ENCODE peak calls at places on chromosomes 2 and 18, in nine cellular contexts. One of them, this sample, is unnamed.

GRCh38 chr18:65235966-65236634 is 514.7 kb upstream of the CDH7 start:
- DNase-seq in NCI-H1092 treated with DMSO at 0.1 percent for 48 hours: peak
- DNase-seq in skeletal muscle cell: peak
- DNase-seq in ELF-1: no peak
- DNase-seq in CD8-positive, alpha-beta memory T cell: no peak
- DNase-seq in stimulated activated CD4-positive, alpha-beta T cell treated with anti-CD3 and anti-CD28 coated beads, Interleukin-4, amount 100 ng/mL, for 4 hours: no peak
- DNase-seq in occipital lobe: no peak
- DNase-seq in body of pancreas: no peak
- DNase-seq in foreskin fibroblast: peak
- DNase-seq in this sample: no peak

GRCh38 chr2:3104261-3104660 is 273.4 kb downstream of the EIPR1 start:
- DNase-seq in stimulated activated CD4-positive, alpha-beta T cell treated with anti-CD3 and anti-CD28 coated beads, Interleukin-4, amount 100 ng/mL, for 4 hours: no peak
- DNase-seq in ELF-1: no peak
- DNase-seq in skeletal muscle cell: no peak
- DNase-seq in foreskin fibroblast: no peak
- DNase-seq in NCI-H1092 treated with DMSO at 0.1 percent for 48 hours: no peak
- DNase-seq in occipital lobe: no peak
- DNase-seq in body of pancreas: no peak
- DNase-seq in CD8-positive, alpha-beta memory T cell: no peak
- DNase-seq in this sample: no peak

GRCh38 chr18:67525328-67526110 is 9.0 kb upstream of the DSEL start:
- DNase-seq in NCI-H1092 treated with DMSO at 0.1 percent for 48 hours: no peak
- DNase-seq in CD8-positive, alpha-beta memory T cell: no peak
- DNase-seq in ELF-1: peak
- DNase-seq in occipital lobe: peak
- DNase-seq in foreskin fibroblast: peak
- DNase-seq in body of pancreas: peak
- DNase-seq in skeletal muscle cell: peak
- DNase-seq in stimulated activated CD4-positive, alpha-beta T cell treated with anti-CD3 and anti-CD28 coated beads, Interleukin-4, amount 100 ng/mL, for 4 hours: no peak
- DNase-seq in this sample: peak

GRCh38 chr18:65298422-65298821 is 452.4 kb upstream of the CDH7 start:
- DNase-seq in stimulated activated CD4-positive, alpha-beta T cell treated with anti-CD3 and anti-CD28 coated beads, Interleukin-4, amount 100 ng/mL, for 4 hours: no peak
- DNase-seq in skeletal muscle cell: no peak
- DNase-seq in occipital lobe: no peak
- DNase-seq in ELF-1: no peak
- DNase-seq in foreskin fibroblast: no peak
- DNase-seq in NCI-H1092 treated with DMSO at 0.1 percent for 48 hours: no peak
- DNase-seq in body of pancreas: no peak
- DNase-seq in CD8-positive, alpha-beta memory T cell: no peak
- DNase-seq in this sample: no peak

GRCh38 chr2:216735086-216735485 is 39.7 kb upstream of the IGFBP5 start:
- DNase-seq in stimulated activated CD4-positive, alpha-beta T cell treated with anti-CD3 and anti-CD28 coated beads, Interleukin-4, amount 100 ng/mL, for 4 hours: no peak
- DNase-seq in CD8-positive, alpha-beta memory T cell: no peak
- DNase-seq in occipital lobe: no peak
- DNase-seq in ELF-1: no peak
- DNase-seq in body of pancreas: peak
- DNase-seq in skeletal muscle cell: no peak
- DNase-seq in foreskin fibroblast: peak
- DNase-seq in NCI-H1092 treated with DMSO at 0.1 percent for 48 hours: no peak
- DNase-seq in this sample: peak

GRCh38 chr2:212448698-212449097 is 89.9 kb downstream of the ERBB4 start:
- DNase-seq in occipital lobe: no peak
- DNase-seq in body of pancreas: no peak
- DNase-seq in stimulated activated CD4-positive, alpha-beta T cell treated with anti-CD3 and anti-CD28 coated beads, Interleukin-4, amount 100 ng/mL, for 4 hours: no peak
- DNase-seq in skeletal muscle cell: no peak
- DNase-seq in CD8-positive, alpha-beta memory T cell: no peak
- DNase-seq in ELF-1: no peak
- DNase-seq in foreskin fibroblast: no peak
- DNase-seq in NCI-H1092 treated with DMSO at 0.1 percent for 48 hours: no peak
- DNase-seq in this sample: no peak

GRCh38 chr2:24507511-24507910 is 16.5 kb downstream of the NCOA1 start:
- DNase-seq in ELF-1: no peak
- DNase-seq in stimulated activated CD4-positive, alpha-beta T cell treated with anti-CD3 and anti-CD28 coated beads, Interleukin-4, amount 100 ng/mL, for 4 hours: no peak
- DNase-seq in body of pancreas: no peak
- DNase-seq in CD8-positive, alpha-beta memory T cell: no peak
- DNase-seq in foreskin fibroblast: no peak
- DNase-seq in occipital lobe: no peak
- DNase-seq in NCI-H1092 treated with DMSO at 0.1 percent for 48 hours: no peak
- DNase-seq in skeletal muscle cell: no peak
- DNase-seq in this sample: no peak

GRCh38 chr2:70994055-70994444 is 623 bp downstream of the TEX261 start:
- DNase-seq in foreskin fibroblast: peak
- DNase-seq in stimulated activated CD4-positive, alpha-beta T cell treated with anti-CD3 and anti-CD28 coated beads, Interleukin-4, amount 100 ng/mL, for 4 hours: no peak
- DNase-seq in occipital lobe: no peak
- DNase-seq in NCI-H1092 treated with DMSO at 0.1 percent for 48 hours: peak
- DNase-seq in ELF-1: peak
- DNase-seq in skeletal muscle cell: no peak
- DNase-seq in body of pancreas: no peak
- DNase-seq in CD8-positive, alpha-beta memory T cell: no peak
- DNase-seq in this sample: peak

GRCh38 chr2:172329404-172330059 is 97.9 kb upstream of the ITGA6 start:
- DNase-seq in ELF-1: no peak
- DNase-seq in body of pancreas: no peak
- DNase-seq in skeletal muscle cell: no peak
- DNase-seq in foreskin fibroblast: no peak
- DNase-seq in NCI-H1092 treated with DMSO at 0.1 percent for 48 hours: no peak
- DNase-seq in occipital lobe: no peak
- DNase-seq in stimulated activated CD4-positive, alpha-beta T cell treated with anti-CD3 and anti-CD28 coated beads, Interleukin-4, amount 100 ng/mL, for 4 hours: no peak
- DNase-seq in CD8-positive, alpha-beta memory T cell: no peak
- DNase-seq in this sample: no peak

GRCh38 chr2:198220727-198221337 is 416.4 kb downstream of the PLCL1 start:
- DNase-seq in body of pancreas: no peak
- DNase-seq in CD8-positive, alpha-beta memory T cell: no peak
- DNase-seq in foreskin fibroblast: no peak
- DNase-seq in ELF-1: no peak
- DNase-seq in occipital lobe: no peak
- DNase-seq in skeletal muscle cell: no peak
- DNase-seq in NCI-H1092 treated with DMSO at 0.1 percent for 48 hours: no peak
- DNase-seq in stimulated activated CD4-positive, alpha-beta T cell treated with anti-CD3 and anti-CD28 coated beads, Interleukin-4, amount 100 ng/mL, for 4 hours: no peak
- DNase-seq in this sample: no peak

GRCh38 chr2:42840141-42840540 is 47.8 kb upstream of the HAAO start:
- DNase-seq in skeletal muscle cell: peak
- DNase-seq in body of pancreas: no peak
- DNase-seq in CD8-positive, alpha-beta memory T cell: no peak
- DNase-seq in occipital lobe: no peak
- DNase-seq in foreskin fibroblast: peak
- DNase-seq in ELF-1: no peak
- DNase-seq in NCI-H1092 treated with DMSO at 0.1 percent for 48 hours: no peak
- DNase-seq in stimulated activated CD4-positive, alpha-beta T cell treated with anti-CD3 and anti-CD28 coated beads, Interleukin-4, amount 100 ng/mL, for 4 hours: no peak
- DNase-seq in this sample: no peak

GRCh38 chr2:238744951-238745350 is 102.9 kb upstream of the TWIST2 start:
- DNase-seq in skeletal muscle cell: no peak
- DNase-seq in ELF-1: no peak
- DNase-seq in CD8-positive, alpha-beta memory T cell: no peak
- DNase-seq in occipital lobe: no peak
- DNase-seq in stimulated activated CD4-positive, alpha-beta T cell treated with anti-CD3 and anti-CD28 coated beads, Interleukin-4, amount 100 ng/mL, for 4 hours: no peak
- DNase-seq in NCI-H1092 treated with DMSO at 0.1 percent for 48 hours: no peak
- DNase-seq in body of pancreas: no peak
- DNase-seq in foreskin fibroblast: no peak
- DNase-seq in this sample: no peak

GRCh38 chr2:163580757-163581156 is 155.1 kb downstream of the FIGN start:
- DNase-seq in stimulated activated CD4-positive, alpha-beta T cell treated with anti-CD3 and anti-CD28 coated beads, Interleukin-4, amount 100 ng/mL, for 4 hours: no peak
- DNase-seq in NCI-H1092 treated with DMSO at 0.1 percent for 48 hours: no peak
- DNase-seq in CD8-positive, alpha-beta memory T cell: no peak
- DNase-seq in body of pancreas: no peak
- DNase-seq in occipital lobe: no peak
- DNase-seq in foreskin fibroblast: no peak
- DNase-seq in ELF-1: no peak
- DNase-seq in skeletal muscle cell: no peak
- DNase-seq in this sample: no peak

GRCh38 chr18:75211002-75211621 is 515 bp downstream of the TSHZ1 start:
- DNase-seq in body of pancreas: no peak
- DNase-seq in skeletal muscle cell: no peak
- DNase-seq in occipital lobe: no peak
- DNase-seq in ELF-1: peak
- DNase-seq in stimulated activated CD4-positive, alpha-beta T cell treated with anti-CD3 and anti-CD28 coated beads, Interleukin-4, amount 100 ng/mL, for 4 hours: no peak
- DNase-seq in CD8-positive, alpha-beta memory T cell: peak
- DNase-seq in NCI-H1092 treated with DMSO at 0.1 percent for 48 hours: peak
- DNase-seq in foreskin fibroblast: peak
- DNase-seq in this sample: no peak

GRCh38 chr2:218024336-218024735 is 21.5 kb upstream of the TNS1 start:
- DNase-seq in stimulated activated CD4-positive, alpha-beta T cell treated with anti-CD3 and anti-CD28 coated beads, Interleukin-4, amount 100 ng/mL, for 4 hours: no peak
- DNase-seq in foreskin fibroblast: no peak
- DNase-seq in NCI-H1092 treated with DMSO at 0.1 percent for 48 hours: no peak
- DNase-seq in skeletal muscle cell: no peak
- DNase-seq in CD8-positive, alpha-beta memory T cell: no peak
- DNase-seq in body of pancreas: peak
- DNase-seq in occipital lobe: no peak
- DNase-seq in ELF-1: no peak
- DNase-seq in this sample: no peak

GRCh38 chr2:115757286-115757685 is 1314.8 kb downstream of the DPP10 start:
- DNase-seq in foreskin fibroblast: no peak
- DNase-seq in stimulated activated CD4-positive, alpha-beta T cell treated with anti-CD3 and anti-CD28 coated beads, Interleukin-4, amount 100 ng/mL, for 4 hours: no peak
- DNase-seq in skeletal muscle cell: no peak
- DNase-seq in CD8-positive, alpha-beta memory T cell: no peak
- DNase-seq in NCI-H1092 treated with DMSO at 0.1 percent for 48 hours: no peak
- DNase-seq in occipital lobe: no peak
- DNase-seq in body of pancreas: no peak
- DNase-seq in ELF-1: no peak
- DNase-seq in this sample: no peak

GRCh38 chr2:9809448-9810088 is 33.7 kb upstream of the TAF1B start:
- DNase-seq in ELF-1: no peak
- DNase-seq in CD8-positive, alpha-beta memory T cell: no peak
- DNase-seq in skeletal muscle cell: no peak
- DNase-seq in stimulated activated CD4-positive, alpha-beta T cell treated with anti-CD3 and anti-CD28 coated beads, Interleukin-4, amount 100 ng/mL, for 4 hours: no peak
- DNase-seq in NCI-H1092 treated with DMSO at 0.1 percent for 48 hours: no peak
- DNase-seq in foreskin fibroblast: no peak
- DNase-seq in body of pancreas: no peak
- DNase-seq in occipital lobe: no peak
- DNase-seq in this sample: no peak

GRCh38 chr2:134846213-134846612 is 7.8 kb downstream of the ACMSD start:
- DNase-seq in occipital lobe: no peak
- DNase-seq in foreskin fibroblast: no peak
- DNase-seq in stimulated activated CD4-positive, alpha-beta T cell treated with anti-CD3 and anti-CD28 coated beads, Interleukin-4, amount 100 ng/mL, for 4 hours: no peak
- DNase-seq in body of pancreas: no peak
- DNase-seq in CD8-positive, alpha-beta memory T cell: no peak
- DNase-seq in ELF-1: no peak
- DNase-seq in skeletal muscle cell: no peak
- DNase-seq in NCI-H1092 treated with DMSO at 0.1 percent for 48 hours: no peak
- DNase-seq in this sample: no peak

GRCh38 chr2:227390468-227391256 is 2.9 kb upstream of the SCYGR1 start:
- DNase-seq in CD8-positive, alpha-beta memory T cell: no peak
- DNase-seq in body of pancreas: no peak
- DNase-seq in ELF-1: peak
- DNase-seq in occipital lobe: no peak
- DNase-seq in skeletal muscle cell: no peak
- DNase-seq in NCI-H1092 treated with DMSO at 0.1 percent for 48 hours: no peak
- DNase-seq in foreskin fibroblast: no peak
- DNase-seq in stimulated activated CD4-positive, alpha-beta T cell treated with anti-CD3 and anti-CD28 coated beads, Interleukin-4, amount 100 ng/mL, for 4 hours: no peak
- DNase-seq in this sample: no peak

GRCh38 chr2:101112772-101113157 is 38.4 kb downstream of the TBC1D8 start:
- DNase-seq in CD8-positive, alpha-beta memory T cell: no peak
- DNase-seq in body of pancreas: peak
- DNase-seq in foreskin fibroblast: no peak
- DNase-seq in stimulated activated CD4-positive, alpha-beta T cell treated with anti-CD3 and anti-CD28 coated beads, Interleukin-4, amount 100 ng/mL, for 4 hours: no peak
- DNase-seq in occipital lobe: no peak
- DNase-seq in ELF-1: no peak
- DNase-seq in NCI-H1092 treated with DMSO at 0.1 percent for 48 hours: no peak
- DNase-seq in skeletal muscle cell: no peak
- DNase-seq in this sample: no peak

GRCh38 chr18:50637961-50638622 is 78.2 kb downstream of the MAPK4 start:
- DNase-seq in occipital lobe: no peak
- DNase-seq in ELF-1: no peak
- DNase-seq in foreskin fibroblast: no peak
- DNase-seq in CD8-positive, alpha-beta memory T cell: no peak
- DNase-seq in skeletal muscle cell: no peak
- DNase-seq in stimulated activated CD4-positive, alpha-beta T cell treated with anti-CD3 and anti-CD28 coated beads, Interleukin-4, amount 100 ng/mL, for 4 hours: no peak
- DNase-seq in body of pancreas: no peak
- DNase-seq in NCI-H1092 treated with DMSO at 0.1 percent for 48 hours: no peak
- DNase-seq in this sample: no peak

GRCh38 chr18:2547477-2548087 is 23.7 kb downstream of the METTL4 start:
- DNase-seq in occipital lobe: no peak
- DNase-seq in stimulated activated CD4-positive, alpha-beta T cell treated with anti-CD3 and anti-CD28 coated beads, Interleukin-4, amount 100 ng/mL, for 4 hours: no peak
- DNase-seq in NCI-H1092 treated with DMSO at 0.1 percent for 48 hours: peak
- DNase-seq in body of pancreas: no peak
- DNase-seq in skeletal muscle cell: no peak
- DNase-seq in CD8-positive, alpha-beta memory T cell: peak
- DNase-seq in ELF-1: no peak
- DNase-seq in foreskin fibroblast: peak
- DNase-seq in this sample: peak

GRCh38 chr18:26103579-26103978 is 13.2 kb upstream of the SS18 start:
- DNase-seq in foreskin fibroblast: no peak
- DNase-seq in skeletal muscle cell: no peak
- DNase-seq in stimulated activated CD4-positive, alpha-beta T cell treated with anti-CD3 and anti-CD28 coated beads, Interleukin-4, amount 100 ng/mL, for 4 hours: peak
- DNase-seq in ELF-1: peak
- DNase-seq in NCI-H1092 treated with DMSO at 0.1 percent for 48 hours: no peak
- DNase-seq in body of pancreas: peak
- DNase-seq in occipital lobe: no peak
- DNase-seq in CD8-positive, alpha-beta memory T cell: peak
- DNase-seq in this sample: peak

GRCh38 chr2:99198103-99198841 is 17.3 kb downstream of the MRPL30 start:
- DNase-seq in occipital lobe: no peak
- DNase-seq in CD8-positive, alpha-beta memory T cell: no peak
- DNase-seq in skeletal muscle cell: no peak
- DNase-seq in ELF-1: peak
- DNase-seq in foreskin fibroblast: no peak
- DNase-seq in body of pancreas: no peak
- DNase-seq in stimulated activated CD4-positive, alpha-beta T cell treated with anti-CD3 and anti-CD28 coated beads, Interleukin-4, amount 100 ng/mL, for 4 hours: no peak
- DNase-seq in NCI-H1092 treated with DMSO at 0.1 percent for 48 hours: no peak
- DNase-seq in this sample: no peak

GRCh38 chr18:47215554-47216138 is 35.8 kb downstream of the SKOR2 start:
- DNase-seq in body of pancreas: peak
- DNase-seq in NCI-H1092 treated with DMSO at 0.1 percent for 48 hours: peak
- DNase-seq in skeletal muscle cell: peak
- DNase-seq in CD8-positive, alpha-beta memory T cell: peak
- DNase-seq in ELF-1: peak
- DNase-seq in occipital lobe: no peak
- DNase-seq in stimulated activated CD4-positive, alpha-beta T cell treated with anti-CD3 and anti-CD28 coated beads, Interleukin-4, amount 100 ng/mL, for 4 hours: no peak
- DNase-seq in foreskin fibroblast: peak
- DNase-seq in this sample: peak

GRCh38 chr18:63197246-63197791 is 122.2 kb downstream of the BCL2 start:
- DNase-seq in stimulated activated CD4-positive, alpha-beta T cell treated with anti-CD3 and anti-CD28 coated beads, Interleukin-4, amount 100 ng/mL, for 4 hours: no peak
- DNase-seq in NCI-H1092 treated with DMSO at 0.1 percent for 48 hours: no peak
- DNase-seq in occipital lobe: no peak
- DNase-seq in body of pancreas: no peak
- DNase-seq in ELF-1: no peak
- DNase-seq in CD8-positive, alpha-beta memory T cell: peak
- DNase-seq in skeletal muscle cell: no peak
- DNase-seq in foreskin fibroblast: no peak
- DNase-seq in this sample: no peak

GRCh38 chr18:55738483-55739114 is 150.6 kb upstream of the TCF4 start:
- DNase-seq in CD8-positive, alpha-beta memory T cell: no peak
- DNase-seq in NCI-H1092 treated with DMSO at 0.1 percent for 48 hours: no peak
- DNase-seq in ELF-1: no peak
- DNase-seq in occipital lobe: no peak
- DNase-seq in foreskin fibroblast: no peak
- DNase-seq in stimulated activated CD4-positive, alpha-beta T cell treated with anti-CD3 and anti-CD28 coated beads, Interleukin-4, amount 100 ng/mL, for 4 hours: no peak
- DNase-seq in body of pancreas: no peak
- DNase-seq in skeletal muscle cell: no peak
- DNase-seq in this sample: no peak

GRCh38 chr18:76708036-76708726 is 114.2 kb upstream of the ZNF236 start:
- DNase-seq in ELF-1: peak
- DNase-seq in skeletal muscle cell: no peak
- DNase-seq in body of pancreas: no peak
- DNase-seq in occipital lobe: no peak
- DNase-seq in foreskin fibroblast: no peak
- DNase-seq in NCI-H1092 treated with DMSO at 0.1 percent for 48 hours: no peak
- DNase-seq in stimulated activated CD4-positive, alpha-beta T cell treated with anti-CD3 and anti-CD28 coated beads, Interleukin-4, amount 100 ng/mL, for 4 hours: no peak
- DNase-seq in CD8-positive, alpha-beta memory T cell: no peak
- DNase-seq in this sample: no peak